ENCODE peak calls at places on chromosome X, in four cellular contexts. R is upper lobe of right lung, U is sigmoid colon, E is cardiac muscle cell. T is an unnamed sample.

GRCh38 chrX:1679238-1679637 is 64.4 kb downstream of the ASMT start:
- DNase-seq in R (no peak), U (no peak), E (no peak), T (no peak)

GRCh38 chrX:136094962-136095361 is 52.4 kb upstream of the FHL1 start:
- DNase-seq in R (no peak), U (no peak), E (no peak), T (no peak)

GRCh38 chrX:19846995-19847790 is 40.2 kb downstream of the SH3KBP1 start:
- DNase-seq in R (no peak), U (no peak), E (no peak), T (peak; percentile 16)

GRCh38 chrX:73577368-73577767 is 14.4 kb downstream of the CHIC1 start:
- DNase-seq in R (no peak), U (no peak), E (no peak), T (no peak)

GRCh38 chrX:8462488-8462887 is 2.1 kb upstream of the VCX3B start:
- DNase-seq in R (no peak), U (no peak), E (no peak), T (no peak)

GRCh38 chrX:151929131-151929530 is 16.4 kb downstream of the MAGEA4 start:
- DNase-seq in R (no peak), U (no peak), E (no peak), T (no peak)

GRCh38 chrX:97616883-97617510 is 733.3 kb downstream of the RPA4 start:
- DNase-seq in R (no peak), U (no peak), E (no peak), T (no peak)

GRCh38 chrX:72305286-72306084 is at the start of gene CITED1:
- DNase-seq in R (no peak), U (no peak), E (no peak), T (peak; percentile 76)

GRCh38 chrX:154378059-154378798 is 866 bp upstream of the EMD start:
- DNase-seq in R (peak; percentile 86), U (peak; percentile 90), E (no peak), T (peak; percentile 29)

GRCh38 chrX:71106427-71106826 is at the start of gene CXorf65:
- DNase-seq in R (no peak), U (no peak), E (no peak), T (no peak)

GRCh38 chrX:146602246-146602645 is 207.3 kb upstream of the CXorf51B start:
- DNase-seq in R (no peak), U (no peak), E (no peak), T (no peak)

GRCh38 chrX:22366166-22366702 is 93.5 kb downstream of the CBLL2 start:
- DNase-seq in R (no peak), U (no peak), E (no peak), T (no peak)

GRCh38 chrX:118356154-118356701 is 10.3 kb downstream of the WDR44 start:
- DNase-seq in R (no peak), U (no peak), E (no peak), T (no peak)

GRCh38 chrX:15864629-15865028 is 10.0 kb upstream of the AP1S2 start:
- DNase-seq in R (no peak), U (no peak), E (no peak), T (no peak)

GRCh38 chrX:110180176-110180927 is 137.5 kb downstream of the AMMECR1 start:
- DNase-seq in R (no peak), U (no peak), E (no peak), T (peak; percentile 34)

GRCh38 chrX:69104756-69105434 is 60.4 kb downstream of the PJA1 start:
- DNase-seq in R (no peak), U (no peak), E (no peak), T (no peak)

GRCh38 chrX:1593286-1594271 is 2.2 kb downstream of the AKAP17A start:
- DNase-seq in R (peak; percentile 63), U (no peak), E (no peak), T (peak; percentile 54)

GRCh38 chrX:130714135-130714534 is 188.9 kb downstream of the ENOX2 start:
- DNase-seq in R (no peak), U (no peak), E (no peak), T (no peak)

GRCh38 chrX:28787206-28787605 is 200.0 kb downstream of the IL1RAPL1 start:
- DNase-seq in R (no peak), U (no peak), E (no peak), T (no peak)

GRCh38 chrX:123788744-123789143 is 55.9 kb upstream of the THOC2 start:
- DNase-seq in R (no peak), U (no peak), E (no peak), T (no peak)

GRCh38 chrX:12950851-12951589 is 23.9 kb upstream of the TMSB4X start:
- DNase-seq in R (peak; percentile 69), U (no peak), E (peak; percentile 55), T (no peak)

GRCh38 chrX:154409222-154409871 is at the start of gene DNASE1L1:
- DNase-seq in R (peak; percentile 92), U (peak; percentile 86), E (peak; percentile 74), T (peak; percentile 33)

GRCh38 chrX:24435038-24435437 is 30.0 kb upstream of the PDK3 start:
- DNase-seq in R (no peak), U (no peak), E (no peak), T (no peak)

GRCh38 chrX:70134116-70134477 is 850 bp downstream of the IGBP1 start:
- DNase-seq in R (no peak), U (no peak), E (peak; percentile 7), T (no peak)

GRCh38 chrX:138711399-138712347 is at the start of gene FGF13:
- DNase-seq in R (peak; percentile 49), U (peak; percentile 68), E (peak; percentile 90), T (peak; percentile 50)

GRCh38 chrX:70087857-70088256 is 25.6 kb downstream of the OTUD6A start:
- DNase-seq in R (no peak), U (no peak), E (peak; percentile 39), T (peak; percentile 13)

GRCh38 chrX:38102240-38102639 is 95.9 kb downstream of the SYTL5 start:
- DNase-seq in R (no peak), U (no peak), E (no peak), T (no peak)

GRCh38 chrX:115539841-115540240 is 21.1 kb upstream of the PLS3 start:
- DNase-seq in R (no peak), U (no peak), E (no peak), T (no peak)

GRCh38 chrX:102115748-102116147 is 9.7 kb upstream of the TCEAL2 start:
- DNase-seq in R (no peak), U (no peak), E (no peak), T (no peak)
- H3K9me3 ChIP-seq in R (no peaks in the 10 kb centered on the region), U (no peaks in the 10 kb centered on the region), E (no peaks in the 10 kb centered on the region), T (no peaks in the 10 kb centered on the region)

DNA sequence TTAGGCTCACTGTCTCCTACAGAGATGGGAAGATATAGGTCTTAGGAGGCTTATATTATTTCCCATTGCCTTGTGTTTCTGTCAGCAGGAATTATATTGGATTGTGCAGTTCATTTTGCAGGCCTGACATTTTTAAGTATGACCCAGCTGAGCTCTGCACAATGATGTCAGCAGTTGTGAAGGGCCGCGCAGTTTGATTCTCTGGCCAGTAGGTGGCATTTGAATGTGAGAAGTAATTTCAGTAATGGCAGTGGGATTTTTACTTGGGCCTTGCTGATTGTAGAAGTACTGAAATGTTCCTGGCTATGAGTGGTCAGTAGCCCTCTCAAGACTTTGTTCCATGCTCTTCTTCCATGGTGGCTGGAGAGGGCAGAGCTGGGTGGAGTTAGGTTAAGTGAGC is 247.2 kb upstream of the MTMR8 start:
- DNase-seq in R (no peak), U (no peak), E (no peak), T (peak; percentile 13)
- TF ChIP-seq CTCF in R (no peak), U (no peak), E (no peak), T (no peak)

GRCh38 chrX:65689377-65689776 is 21.9 kb downstream of the MSN start:
- DNase-seq in R (no peak), U (no peak), E (no peak), T (no peak)
- H3K4me1 ChIP-seq in R (peaks cover 83% of the 10 kb centered on the region), U (peaks cover 78% of the 10 kb centered on the region), E (no peaks in the 10 kb centered on the region), T (peaks cover 2% of the 10 kb centered on the region)

DNA sequence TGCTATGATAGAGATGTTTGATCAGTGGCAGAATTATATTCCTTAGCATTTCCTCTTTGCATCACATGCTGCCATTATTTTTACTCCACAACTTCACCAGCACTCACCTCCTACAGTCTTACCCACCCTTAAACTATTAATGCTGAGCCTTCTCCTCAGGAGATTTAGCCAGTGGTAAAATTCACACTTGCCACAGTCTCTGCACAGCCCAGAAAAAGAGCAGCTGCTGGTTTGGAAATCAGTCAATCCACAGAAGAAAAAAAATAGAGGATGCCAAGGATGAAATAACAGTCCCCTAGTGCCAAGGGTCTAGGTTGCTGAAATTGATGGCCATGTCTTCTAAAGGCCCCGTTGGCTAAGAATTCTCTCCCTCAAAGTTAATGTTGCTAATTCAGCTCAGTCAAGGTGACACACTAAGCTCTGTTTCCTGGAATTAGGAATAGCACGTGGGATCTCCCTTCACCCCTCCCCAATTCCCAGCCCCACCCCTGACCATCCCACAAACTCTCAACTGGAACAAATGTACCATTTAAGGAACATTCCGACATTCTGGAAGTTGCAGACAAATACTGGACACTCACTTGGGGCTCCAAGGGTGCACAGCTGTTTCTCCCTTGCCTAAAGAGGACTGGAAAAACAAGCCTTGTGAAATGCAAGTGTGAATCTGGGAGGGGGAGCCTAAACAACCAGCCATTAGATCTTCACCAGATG is 5.7 kb downstream of the ATP1B4 start:
- DNase-seq in R (no peak), U (no peak), E (no peak), T (no peak)
- H3K9me3 ChIP-seq in R (no peaks in the 10 kb centered on the region), U (no peaks in the 10 kb centered on the region), E (no peaks in the 10 kb centered on the region), T (no peaks in the 10 kb centered on the region)

GRCh38 chrX:54825716-54826428 is 18.3 kb downstream of the MAGED2 start:
- DNase-seq in R (no peak), U (no peak), E (no peak), T (no peak)
- TF ChIP-seq CTCF in R (no peak), U (no peak), E (no peak), T (no peak)

GRCh38 chrX:120144178-120144844 is 14.1 kb upstream of the RHOXF2 start:
- DNase-seq in R (no peak), U (no peak), E (no peak), T (peak; percentile 20)
- H3K4me1 ChIP-seq in R (no peaks in the 10 kb centered on the region), U (peaks cover 13% of the 10 kb centered on the region), E (no peaks in the 10 kb centered on the region), T (no peaks in the 10 kb centered on the region)

DNA sequence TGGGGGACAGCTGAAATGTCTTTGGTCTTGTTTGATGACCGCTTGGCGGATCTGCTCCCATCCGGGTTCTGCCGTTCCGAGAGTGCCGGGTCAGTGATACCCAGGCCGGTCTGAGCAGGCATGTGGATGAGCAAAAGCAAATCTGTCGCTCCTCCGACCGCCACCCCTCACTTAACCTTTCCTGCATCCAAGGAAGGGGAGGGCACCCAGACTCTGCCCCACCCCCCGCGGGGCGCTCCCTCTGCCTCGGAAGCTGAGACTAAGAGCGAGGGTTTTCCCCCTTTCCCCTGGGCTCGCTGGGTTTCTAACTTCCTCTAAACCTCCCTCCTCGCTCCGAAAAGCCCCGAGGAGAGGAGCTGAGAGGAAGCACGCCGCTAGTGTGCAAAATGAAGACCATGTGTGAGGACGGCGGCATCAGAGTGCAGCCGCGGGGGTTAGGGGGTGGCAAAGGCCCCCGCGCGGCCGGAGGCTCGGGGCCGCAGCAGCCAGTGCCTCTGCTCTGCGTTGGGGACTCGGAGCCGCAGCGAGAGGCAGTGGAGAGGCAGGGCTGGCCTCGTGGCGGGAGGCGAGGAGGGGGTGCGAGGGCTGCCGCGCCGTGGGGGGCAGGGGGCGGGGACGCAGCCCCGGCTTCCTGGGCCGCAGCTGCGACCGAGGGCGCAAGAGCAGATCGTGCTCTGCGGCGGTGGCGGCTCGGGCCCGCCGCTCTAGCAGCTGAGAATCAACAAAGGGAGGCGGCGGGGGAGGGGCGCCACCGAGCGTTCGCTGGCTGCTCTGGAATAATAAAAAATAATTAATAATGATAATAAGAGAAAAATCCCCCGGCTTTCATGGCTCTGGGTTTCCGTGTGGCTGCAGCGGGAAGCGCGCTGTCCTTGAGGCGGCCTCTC is 55.8 kb upstream of the BCOR start:
- DNase-seq in R (peak; percentile 76), U (peak; percentile 73), E (peak; percentile 68), T (no peak)
- H3K9me3 ChIP-seq in R (no peaks in the 10 kb centered on the region), U (no peaks in the 10 kb centered on the region), E (no peaks in the 10 kb centered on the region), T (no peaks in the 10 kb centered on the region)